ENCODE peak calls at places on chromosomes 11 and 22, in nine cellular contexts. N, U, V, K, P, T, M, X and L are unnamed samples.

GRCh38 chr11:116976941-116977570 is 121.2 kb downstream of the SIK3 start:
- DNase-seq in N (no peak), M (no peak), X (no peak), T (peak; percentile 20), P (no peak), K (no peak), U (no peak), V (no peak), L (peak; percentile 44)

GRCh38 chr11:119101367-119101758 is 290 bp downstream of the DPAGT1 start:
- DNase-seq in U (no peak), X (no peak), T (no peak), V (no peak), K (no peak), P (no peak), N (no peak), M (no peak), L (no peak)

GRCh38 chr11:45368697-45369096 is 82.6 kb upstream of the SYT13 start:
- DNase-seq in M (no peak), X (no peak), N (no peak), V (no peak), T (no peak), K (no peak), U (no peak), P (no peak), L (no peak)

GRCh38 chr11:130999992-131000770 is 83.9 kb upstream of the SNX19 start:
- DNase-seq in U (no peak), X (no peak), P (no peak), V (peak; percentile 89), T (peak; percentile 97), M (no peak), K (no peak), N (no peak), L (peak; percentile 60)

GRCh38 chr11:12167098-12167999 is 57.0 kb downstream of the MICAL2 start:
- DNase-seq in U (no peak), V (peak; percentile 98), X (no peak), N (no peak), M (no peak), P (no peak), T (peak; percentile 80), K (no peak), L (peak; percentile 80)

GRCh38 chr11:86999859-87000753 is 37.6 kb upstream of the TMEM135 start:
- DNase-seq in X (no peak), M (peak; percentile 77), V (no peak), U (no peak), P (no peak), N (peak; percentile 88), K (no peak), T (no peak), L (peak; percentile 67)

GRCh38 chr22:26364066-26365015 is 64.7 kb upstream of the ASPHD2 start:
- DNase-seq in V (peak; percentile 65), N (peak; percentile 86), K (peak; percentile 35), M (peak; percentile 70), T (peak; percentile 78), X (peak; percentile 23), U (peak; percentile 13), P (no peak), L (peak; percentile 87)

GRCh38 chr22:46007848-46008261 is 30.9 kb upstream of the WNT7B start:
- DNase-seq in X (no peak), P (no peak), T (peak; percentile 90), K (no peak), V (peak; percentile 97), U (peak; percentile 53), N (no peak), M (peak; percentile 38), L (peak; percentile 98)

GRCh38 chr11:118314985-118315384 is 10.5 kb downstream of the CD3E start:
- DNase-seq in U (no peak), P (no peak), N (no peak), V (no peak), M (no peak), X (no peak), K (no peak), T (no peak), L (no peak)